ENCODE peak calls at places on chromosomes 5 and 9, in seven cellular contexts. J is WTC11; P is CD8-positive, alpha-beta memory T cell; Z is stimulated activated naive B cell treated with anti-CD40 and anti-IgM and Interleukin-4, amounts not matched to agents 10 μg/mL and 1 μg/mL and 100 μg/mL, for 72 hours; T is aorta; V is AG08395; U is endothelial cell. L is an unnamed sample.

GRCh38 chr9:113634597-113635515 is 171.3 kb downstream of the RGS3 start:
- DNase-seq in J (peak; percentile 2), U (peak; percentile 47), V (no peak), T (peak; percentile 15), Z (no peak), P (no peak), L (peak; percentile 62)

GRCh38 chr9:69696802-69697201 is 24.6 kb upstream of the APBA1 start:
- DNase-seq in U (no peak), P (no peak), V (no peak), J (no peak), Z (no peak), T (no peak), L (no peak)

GRCh38 chr9:32738501-32739172 is 44.7 kb upstream of the TMEM215 start:
- DNase-seq in V (no peak), J (no peak), U (no peak), T (no peak), Z (no peak), P (no peak), L (no peak)

GRCh38 chr5:100803391-100803790 is 99.7 kb downstream of the ST8SIA4 start:
- DNase-seq in T (no peak), Z (no peak), V (no peak), U (no peak), J (no peak), P (no peak), L (no peak)

GRCh38 chr5:132962429-132962928 is 955 bp downstream of the AFF4 start:
- DNase-seq in T (peak; percentile 62), J (no peak), P (peak; percentile 20), Z (no peak), V (peak; percentile 44), U (peak; percentile 34), L (peak; percentile 62)

GRCh38 chr9:18800579-18800978 is 232.4 kb downstream of the SAXO1 start:
- DNase-seq in P (no peak), T (no peak), U (no peak), J (no peak), Z (no peak), V (no peak), L (no peak)

GRCh38 chr9:91101598-91102168 is 260.0 kb downstream of the AUH start:
- DNase-seq in V (no peak), Z (no peak), J (no peak), P (peak; percentile 89), U (no peak), T (no peak), L (peak; percentile 23)

GRCh38 chr5:125451622-125452021 is 705.2 kb upstream of the ZNF608 start:
- DNase-seq in Z (no peak), P (no peak), V (no peak), J (no peak), U (no peak), T (no peak), L (no peak)

GRCh38 chr5:72943307-72943706 is 12.5 kb upstream of the FCHO2 start:
- DNase-seq in Z (no peak), U (no peak), V (no peak), J (no peak), T (no peak), P (no peak), L (no peak)

GRCh38 chr9:131422241-131422792 is 28.4 kb downstream of the PRRC2B start:
- DNase-seq in T (no peak), U (no peak), P (no peak), J (no peak), V (no peak), Z (no peak), L (no peak)

GRCh38 chr5:75335952-75336624 is 932 bp upstream of the HMGCR start:
- DNase-seq in J (no peak), Z (no peak), U (peak; percentile 25), P (peak; percentile 37), V (peak; percentile 64), T (no peak), L (peak; percentile 62)

GRCh38 chr5:169218862-169219261 is 82.1 kb downstream of the SLIT3 start:
- DNase-seq in P (no peak), J (no peak), U (no peak), V (no peak), T (no peak), Z (no peak), L (no peak)

GRCh38 chr5:68798877-68799276 is 294.9 kb upstream of the SLC30A5 start:
- DNase-seq in P (no peak), U (no peak), V (no peak), J (no peak), T (no peak), Z (no peak), L (no peak)

GRCh38 chr9:127910613-127911205 is 6.1 kb downstream of the ST6GALNAC4 start:
- DNase-seq in U (no peak), V (peak; percentile 51), Z (no peak), T (no peak), P (no peak), J (no peak), L (peak; percentile 36)

GRCh38 chr5:170297589-170298462 is at the start of gene LCP2:
- DNase-seq in V (no peak), J (no peak), Z (no peak), T (no peak), U (no peak), P (peak; percentile 58), L (no peak)

L was measured in GM23338.